ENCODE peak calls at places on chromosomes 16 and 17, in six cellular contexts. F is WTC11, O is K562, V is H1, J is HepG2, R is GM12878. I is an unnamed sample.

GRCh38 chr16:29306953-29307597 is 99.4 kb downstream of the NPIPB11 start:
- DNase-seq in V (no peak), F (no peak), J (no peak), R (no peak), O (no peak), I (no peak)

GRCh38 chr17:7063518-7064094 is 16.4 kb downstream of the CLEC10A start:
- DNase-seq in O (no peak), J (no peak), V (no peak), R (no peak), F (no peak), I (no peak)

GRCh38 chr16:12819126-12820117 is 15.7 kb upstream of the CPPED1 start:
- DNase-seq in F (peak), O (peak), V (peak), R (peak), J (peak), I (peak)

GRCh38 chr16:81367821-81368220 is 53.1 kb downstream of the GAN start:
- DNase-seq in F (no peak), V (no peak), O (no peak), J (no peak), R (no peak), I (no peak)

GRCh38 chr17:20267459-20267842 is 199.9 kb downstream of the LGALS9B start:
- DNase-seq in O (no peak), J (no peak), F (no peak), R (peak), V (no peak), I (no peak)

GRCh38 chr16:55476625-55477533 is 2.1 kb upstream of the MMP2 start:
- DNase-seq in J (no peak), F (no peak), V (no peak), O (no peak), R (no peak), I (no peak)

GRCh38 chr16:66274335-66275110 is 92.0 kb upstream of the CDH5 start:
- DNase-seq in V (no peak), F (no peak), J (peak), O (peak), R (no peak), I (no peak)

GRCh38 chr16:79184464-79184863 is 416.1 kb downstream of the MAF start:
- DNase-seq in R (no peak), F (no peak), V (no peak), O (no peak), J (no peak), I (no peak)

GRCh38 chr17:977163-977562 is 2.4 kb downstream of the NXN start:
- DNase-seq in O (no peak), F (no peak), V (no peak), R (no peak), J (no peak), I (no peak)

DNA sequence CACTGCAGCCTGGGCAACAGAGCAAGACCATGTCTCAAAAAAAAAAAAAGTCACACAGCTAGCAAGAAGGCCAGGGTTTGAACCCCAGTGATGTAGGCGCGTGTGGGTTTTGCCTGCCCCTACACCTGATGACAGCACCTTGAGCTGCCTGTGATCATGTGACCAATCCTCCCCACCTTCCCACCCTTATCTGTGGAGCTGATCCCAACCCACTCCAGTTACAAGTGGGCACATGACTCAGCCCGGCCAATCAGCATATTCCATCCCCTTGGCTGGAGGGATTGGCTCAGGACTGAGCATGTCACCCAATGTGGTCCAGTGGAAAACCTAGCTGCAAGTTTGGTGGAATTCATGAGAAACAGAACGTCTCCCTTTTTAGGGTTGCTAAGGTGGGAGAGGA is 6.6 kb downstream of the TMEM114 start:
- DNase-seq in O (peak), F (peak), R (no peak), V (no peak), J (no peak), I (peak)
- TF ChIP-seq CREB1 in O (no peak), F (no peak), R (no peak), V (no peak), J (no peak), I (no peak)

GRCh38 chr16:56671706-56672105 is 2.1 kb downstream of the MT1H start:
- DNase-seq in O (no peak), V (no peak), J (no peak), F (no peak), R (no peak), I (no peak)

GRCh38 chr16:56672761-56673536 is 3.3 kb downstream of the MT1H start:
- DNase-seq in J (no peak), O (no peak), F (no peak), V (no peak), R (no peak), I (peak)

GRCh38 chr16:56670640-56670934 is 973 bp downstream of the MT1H start:
- DNase-seq in F (no peak), O (no peak), V (no peak), R (no peak), J (no peak), I (peak)

GRCh38 chr16:56675685-56676210 is 6.1 kb downstream of the MT1H start:
- DNase-seq in F (peak), R (no peak), J (no peak), V (peak), O (no peak), I (peak)

DNA sequence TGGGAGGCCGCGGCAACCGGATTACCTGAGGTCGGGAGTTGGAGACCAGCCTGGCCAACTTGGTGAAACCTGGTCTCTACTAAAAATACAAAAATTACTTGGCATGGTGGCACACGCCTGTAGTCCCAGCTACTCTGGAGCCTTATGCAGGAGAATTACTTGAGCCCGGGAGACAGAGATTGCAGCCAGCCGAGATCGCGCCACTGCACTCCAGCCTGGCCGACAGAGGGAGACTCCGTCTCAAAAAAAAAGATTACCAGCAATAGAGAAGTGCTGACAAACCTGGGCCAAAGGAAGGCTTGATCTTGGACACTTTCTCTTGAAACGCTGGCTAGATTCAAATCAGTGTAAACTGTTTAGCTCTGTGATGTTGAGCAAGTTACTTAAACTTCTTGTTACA is 4.3 kb downstream of the MT1H start:
- DNase-seq in V (no peak), F (no peak), J (peak), O (no peak), R (no peak), I (peak)
- TF ChIP-seq CREB1 in V (no peak), F (no peak), J (no peak), O (no peak), R (no peak), I (no peak)

DNA sequence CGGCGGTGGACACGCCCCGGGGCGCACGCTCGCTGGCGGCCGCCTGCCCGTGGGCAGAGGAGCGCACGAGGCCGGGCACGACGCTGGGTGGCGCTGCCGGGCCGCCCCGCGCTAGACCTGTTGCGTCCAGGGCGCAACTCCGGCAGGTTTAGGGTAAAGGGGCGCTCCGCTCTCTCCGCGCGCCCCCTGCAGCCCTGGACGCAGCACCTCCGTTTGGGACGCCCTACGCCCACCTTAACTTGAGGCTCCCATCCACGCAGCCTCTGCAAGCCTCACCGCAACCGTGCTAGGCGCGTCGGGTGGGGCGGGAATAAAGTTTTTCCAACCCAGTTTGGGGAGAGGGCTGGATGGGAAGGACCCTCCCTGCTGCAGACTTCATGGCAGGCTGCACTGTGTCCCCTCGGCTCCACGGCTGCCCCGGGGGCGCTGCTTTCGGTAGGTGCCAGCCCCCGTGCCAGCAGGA is 299 bp upstream of the SYT17 start:
- DNase-seq in J (peak), V (peak), O (peak), R (no peak), F (peak), I (peak)
- TF ChIP-seq CREB1 in J (no peak), V (peak), O (no peak), R (no peak), F (no peak), I (no peak)

DNA sequence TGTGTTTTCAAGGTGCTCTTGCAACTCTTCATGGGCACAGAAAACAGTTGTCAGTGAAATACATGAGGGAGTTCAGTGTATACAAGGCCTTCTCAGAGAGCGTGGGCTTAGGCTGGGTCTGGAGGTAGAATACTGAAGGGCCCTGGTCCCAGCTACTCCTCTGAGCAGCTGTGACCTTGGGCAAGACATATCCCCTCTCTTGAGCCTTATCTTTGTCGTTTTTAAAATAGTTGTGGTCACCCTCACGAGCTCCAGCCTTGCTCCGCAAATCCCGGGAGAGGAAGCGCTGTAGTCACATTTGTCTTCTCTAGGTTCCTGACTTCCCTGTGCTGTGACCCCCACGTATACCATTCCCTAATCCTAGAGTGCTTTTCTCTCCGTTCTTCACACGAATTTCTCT is 3.6 kb downstream of the ZNRF1 start:
- DNase-seq in V (no peak), F (no peak), J (peak), O (no peak), R (no peak), I (no peak)
- TF ChIP-seq CREB1 in V (no peak), F (no peak), J (no peak), O (no peak), R (no peak), I (no peak)

DNA sequence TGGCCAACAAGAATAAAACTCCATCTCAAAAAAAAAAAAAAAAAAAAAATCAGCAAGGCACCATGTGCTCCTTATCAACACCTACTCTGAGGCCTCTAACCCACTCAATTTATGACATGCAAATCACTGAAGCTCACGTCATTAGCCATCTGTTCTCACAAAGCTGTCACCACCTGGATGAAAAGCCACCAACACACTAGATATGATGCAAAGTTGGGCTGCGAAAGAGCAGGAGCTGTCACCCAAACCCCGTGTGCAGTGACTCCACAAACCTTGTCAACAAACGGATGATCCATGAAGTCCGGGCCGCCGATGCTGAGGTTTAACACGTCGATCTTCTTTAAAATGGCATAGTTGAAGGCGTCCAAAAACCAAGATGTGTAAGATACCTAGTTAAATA is 25.3 kb downstream of the MBTPS1 start:
- DNase-seq in O (no peak), J (no peak), R (no peak), F (no peak), V (no peak), I (no peak)
- TF ChIP-seq CREB1 in O (no peak), J (no peak), R (no peak), F (no peak), V (no peak), I (no peak)